ENCODE peak calls at places on chromosomes 11 and 22, in ten cellular contexts. I is A673; Y is activated naive CD8-positive, alpha-beta T cell treated with anti-CD3 and anti-CD28 coated beads for 36 hours; C is midbrain; W is CD4-positive, alpha-beta T cell; A is stimulated activated CD4-positive, alpha-beta T cell treated with anti-CD3 and anti-CD28 coated beads, Interleukin-4, amount 100 ng/mL, for 4 hours; E is RCC 7860; N is HFF-Myc; G is NCI-H748 treated with DMSO at 0.1 percent for 48 hours; Z is GM03348. J is an unnamed sample.

GRCh38 chr11:14956111-14956510 is 16.0 kb downstream of the CALCA start:
- DNase-seq in C (no peak), Y (no peak), G (no peak), A (no peak), I (no peak), N (no peak), Z (no peak), E (no peak), W (no peak), J (no peak)

GRCh38 chr11:31628111-31628510 is 118.5 kb downstream of the ELP4 start:
- DNase-seq in Y (no peak), W (no peak), E (no peak), C (no peak), N (no peak), I (no peak), Z (no peak), A (no peak), G (peak), J (no peak)

GRCh38 chr11:95585071-95585751 is 204.4 kb downstream of the FAM76B start:
- DNase-seq in A (no peak), I (no peak), N (no peak), Z (no peak), E (no peak), Y (no peak), C (no peak), G (no peak), W (no peak), J (no peak)

GRCh38 chr22:33971561-33971961 is 51.3 kb upstream of the LARGE1 start:
- DNase-seq in E (no peak), A (no peak), G (no peak), W (no peak), Y (no peak), I (no peak), Z (no peak), N (no peak), C (peak), J (no peak)

GRCh38 chr11:30487200-30487898 is 98.8 kb downstream of the MPPED2 start:
- DNase-seq in C (no peak), Y (no peak), I (peak), E (no peak), W (no peak), Z (no peak), A (no peak), G (no peak), N (no peak), J (no peak)

GRCh38 chr11:23767576-23767975 is 729.3 kb upstream of the LUZP2 start:
- DNase-seq in C (no peak), N (no peak), A (no peak), G (no peak), E (no peak), Y (no peak), Z (no peak), I (no peak), W (no peak), J (no peak)

GRCh38 chr11:78022397-78023396 is at the start of gene KCTD14:
- DNase-seq in E (peak), Y (no peak), G (peak), Z (peak), A (no peak), C (no peak), N (no peak), W (no peak), I (no peak), J (no peak)

GRCh38 chr22:49998718-49999062 is 13.9 kb downstream of the IL17REL start:
- DNase-seq in Z (no peak), W (no peak), Y (no peak), A (no peak), E (no peak), G (no peak), C (no peak), N (no peak), I (no peak), J (no peak)

GRCh38 chr11:19953342-19953741 is 206.9 kb downstream of the DBX1 start:
- DNase-seq in G (no peak), Y (no peak), A (no peak), I (no peak), E (peak), N (no peak), W (no peak), Z (peak), C (no peak), J (no peak)

GRCh38 chr11:14969922-14970323 is 2.2 kb downstream of the CALCA start:
- DNase-seq in G (no peak), C (no peak), E (no peak), Y (peak), A (peak), N (no peak), Z (peak), I (peak), W (peak), J (no peak)

GRCh38 chr22:42720263-42721044 is at the start of gene A4GALT:
- DNase-seq in Z (peak), N (no peak), W (no peak), I (no peak), G (no peak), C (no peak), E (no peak), A (peak), Y (peak), J (no peak)

GRCh38 chr11:22479133-22479690 is 141.0 kb downstream of the SLC17A6 start:
- DNase-seq in W (no peak), G (no peak), A (no peak), Y (no peak), N (no peak), Z (peak), E (no peak), C (no peak), I (no peak), J (no peak)

GRCh38 chr22:37502342-37503182 is 16.4 kb upstream of the MFNG start:
- DNase-seq in C (no peak), A (no peak), Z (no peak), G (no peak), W (no peak), Y (peak), E (no peak), N (no peak), I (no peak), J (no peak)

GRCh38 chr22:37195921-37196320 is 7.9 kb upstream of the C1QTNF6 start:
- DNase-seq in C (no peak), Y (no peak), Z (no peak), I (no peak), N (no peak), A (no peak), W (no peak), G (no peak), E (no peak), J (no peak)

GRCh38 chr11:11842426-11843008 is 745 bp downstream of the USP47 start:
- DNase-seq in Z (peak), Y (peak), N (peak), E (peak), C (peak), W (peak), A (peak), I (peak), G (peak), J (peak)

GRCh38 chr11:46210133-46210636 is 67.3 kb upstream of the CREB3L1 start:
- DNase-seq in E (no peak), G (no peak), Y (no peak), W (no peak), N (peak), A (no peak), Z (peak), I (no peak), C (no peak), J (no peak)